ENCODE peak calls at places on chromosomes 3 and 15, in five cellular contexts. A is testis, C is left ventricle myocardium inferior, S is mesenchymal stem cell, J is fibroblast of lung. F is an unnamed sample. For H3K9me3, the result is how much of the 10 kb centered on the place peaks cover.

GRCh38 chr3:94614192-94614591 is 551.3 kb downstream of the NSUN3 start:
- DNase-seq in J (no peak), C (no peak), S (no peak), A (no peak), F (no peak)

GRCh38 chr15:38726187-38726586 is 161.6 kb upstream of the RASGRP1 start:
- DNase-seq in C (no peak), J (no peak), A (no peak), S (no peak), F (no peak)

GRCh38 chr3:129382366-129382765 is 46.1 kb downstream of the EFCAB12 start:
- DNase-seq in J (no peak), A (no peak), C (no peak), S (no peak), F (no peak)

GRCh38 chr3:129603561-129603942 is 2.9 kb downstream of the PLXND1 start:
- DNase-seq in C (no peak), S (no peak), J (no peak), A (no peak), F (no peak)

GRCh38 chr3:127716334-127716733 is 43.6 kb downstream of the ABTB1 start:
- DNase-seq in S (no peak), J (no peak), C (no peak), A (no peak), F (no peak)

GRCh38 chr3:20648921-20649381 is 462.9 kb upstream of the SGO1 start:
- DNase-seq in S (no peak), C (no peak), A (no peak), J (peak), F (no peak)

GRCh38 chr3:108818404-108818803 is 4.2 kb upstream of the TRAT1 start:
- DNase-seq in J (peak), C (no peak), S (peak), A (peak), F (peak)

GRCh38 chr3:188365978-188366698 is 212.2 kb downstream of the LPP start:
- DNase-seq in S (peak), J (peak), C (no peak), A (no peak), F (no peak)

GRCh38 chr3:156390846-156391245 is 164.1 kb downstream of the SSR3 start:
- DNase-seq in S (no peak), C (no peak), J (no peak), A (no peak), F (no peak)

GRCh38 chr3:9704343-9705322 is 1.0 kb downstream of the CPNE9 start:
- DNase-seq in A (peak), S (peak), J (peak), C (peak), F (peak)

GRCh38 chr3:68306571-68306970 is 625.8 kb downstream of the TAFA4 start:
- DNase-seq in J (no peak), S (peak), A (peak), C (no peak), F (peak)

GRCh38 chr3:37519661-37520060 is 342.0 kb upstream of the CTDSPL start:
- DNase-seq in S (no peak), C (peak), J (no peak), A (no peak), F (no peak)

GRCh38 chr15:43370310-43370974 is 401 bp downstream of the ZSCAN29 start:
- DNase-seq in C (peak), A (peak), S (peak), J (peak), F (no peak)

GRCh38 chr3:167166594-167167253 is 213.4 kb downstream of the ZBBX start:
- DNase-seq in A (no peak), S (no peak), C (peak), J (peak), F (no peak)

GRCh38 chr3:30123224-30123623 is 483.2 kb upstream of the TGFBR2 start:
- DNase-seq in J (no peak), A (peak), C (no peak), S (no peak), F (no peak)

GRCh38 chr15:50112488-50113186 is 6.4 kb downstream of the ATP8B4 start:
- DNase-seq in C (no peak), J (no peak), S (no peak), A (no peak), F (no peak)

GRCh38 chr3:138381413-138381901 is 33.1 kb downstream of the MRAS start:
- DNase-seq in A (peak), C (peak), S (peak), J (peak), F (no peak)

GRCh38 chr15:67134577-67135492 is 69.4 kb downstream of the SMAD3 start:
- DNase-seq in A (no peak), S (no peak), C (no peak), J (no peak), F (no peak)

GRCh38 chr15:68542771-68543544 is 35.8 kb upstream of the CORO2B start:
- DNase-seq in S (peak), A (peak), J (peak), C (no peak), F (no peak)

GRCh38 chr15:25838191-25838870 is 24.8 kb downstream of the ATP10A start:
- DNase-seq in C (no peak), S (no peak), A (no peak), J (no peak), F (no peak)

GRCh38 chr3:171248426-171249115 is 211.6 kb downstream of the TNIK start:
- DNase-seq in S (no peak), A (no peak), J (no peak), C (no peak), F (no peak)

GRCh38 chr3:25915673-25916072 is 125.8 kb downstream of the OXSM start:
- DNase-seq in S (no peak), J (no peak), A (no peak), C (no peak), F (no peak)

GRCh38 chr3:13575459-13576061 is 26.6 kb downstream of the FBLN2 start:
- DNase-seq in C (peak), J (no peak), A (peak), S (no peak), F (no peak)

GRCh38 chr3:143486611-143487010 is 361.7 kb downstream of the SLC9A9 start:
- DNase-seq in S (no peak), C (no peak), J (no peak), A (no peak), F (no peak)

GRCh38 chr15:91116379-91117067 is 16.5 kb downstream of the SV2B start:
- DNase-seq in C (no peak), J (peak), S (no peak), A (peak), F (no peak)

GRCh38 chr3:138724433-138724832 is 110.3 kb downstream of the PIK3CB start:
- DNase-seq in C (no peak), A (no peak), J (no peak), S (no peak), F (no peak)

GRCh38 chr3:30518201-30518864 is 88.1 kb upstream of the TGFBR2 start:
- DNase-seq in S (no peak), C (peak), J (peak), A (peak), F (no peak)

GRCh38 chr15:77921664-77922063 is 155.8 kb downstream of the TBC1D2B start:
- DNase-seq in S (no peak), J (no peak), A (no peak), C (no peak), F (no peak)

GRCh38 chr3:135655328-135655727 is 310.2 kb upstream of the PPP2R3A start:
- DNase-seq in J (no peak), S (no peak), C (no peak), A (no peak), F (no peak)

GRCh38 chr3:18738393-18739097 is 313.4 kb upstream of the SATB1 start:
- DNase-seq in S (no peak), C (no peak), A (no peak), J (no peak), F (no peak)

GRCh38 chr3:23999012-23999641 is 54.0 kb downstream of the NR1D2 start:
- DNase-seq in C (peak), J (peak), S (peak), A (peak), F (peak)

GRCh38 chr3:179438836-179439235 is 12.4 kb downstream of the GNB4 start:
- DNase-seq in C (no peak), J (no peak), S (no peak), A (no peak), F (no peak)

GRCh38 chr3:78969483-78969882 is 798.3 kb downstream of the ROBO1 start:
- DNase-seq in J (peak), C (no peak), A (no peak), S (no peak), F (no peak)

GRCh38 chr3:71247221-71247947 is 336.1 kb downstream of the FOXP1 start:
- DNase-seq in J (peak), C (peak), A (peak), S (no peak), F (peak)

GRCh38 chr3:169390310-169390731 is 273.2 kb downstream of the MECOM start:
- DNase-seq in C (no peak), J (peak), A (no peak), S (no peak), F (no peak)

GRCh38 chr3:169390741-169391300 is 272.7 kb downstream of the MECOM start:
- DNase-seq in S (no peak), J (peak), C (no peak), A (no peak), F (no peak)

GRCh38 chr3:169389925-169390253 is 273.6 kb downstream of the MECOM start:
- DNase-seq in J (no peak), S (no peak), C (no peak), A (no peak), F (no peak)

GRCh38 chr3:169391672-169392071 is 271.8 kb downstream of the MECOM start:
- DNase-seq in C (no peak), J (no peak), S (peak), A (no peak), F (no peak)

GRCh38 chr3:169394316-169394715 is 269.2 kb downstream of the MECOM start:
- DNase-seq in J (no peak), C (no peak), A (no peak), S (no peak), F (no peak)
- H3K27ac ChIP-seq in J (no peak), C (no peak), A (no peak), S (no peak), F (no peak)

DNA sequence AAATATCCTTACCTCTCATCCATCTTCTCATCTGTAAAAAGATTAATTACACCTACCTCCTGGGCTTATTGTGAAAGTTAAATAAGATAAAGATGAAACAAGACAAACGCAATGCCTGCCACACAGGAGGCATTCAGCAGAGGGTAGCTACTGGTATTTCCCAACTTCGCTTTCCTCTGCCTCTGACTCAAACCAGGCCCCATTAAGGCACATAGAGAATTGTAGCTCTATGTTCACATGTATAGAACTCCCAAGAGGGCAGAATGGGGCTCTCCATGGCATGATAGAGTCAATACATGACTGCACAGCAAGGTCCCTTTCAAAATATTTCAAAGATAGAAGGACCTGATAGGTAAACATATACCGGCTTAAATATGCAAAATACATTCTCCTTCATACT is 1.4 kb downstream of the LYSMD2 start:
- DNase-seq in C (no peak), A (no peak), S (peak), J (no peak), F (no peak)
- H3K4me3 ChIP-seq in C (peak), A (peak), S (no peak), J (no peak), F (no peak)

GRCh38 chr3:136914739-136915138 is 43.0 kb upstream of the IL20RB start:
- DNase-seq in S (no peak), C (no peak), A (no peak), J (no peak), F (no peak)
- H3K9me3 ChIP-seq in S (under half), C (under half), A (under half), J (under half), F (under half)

DNA sequence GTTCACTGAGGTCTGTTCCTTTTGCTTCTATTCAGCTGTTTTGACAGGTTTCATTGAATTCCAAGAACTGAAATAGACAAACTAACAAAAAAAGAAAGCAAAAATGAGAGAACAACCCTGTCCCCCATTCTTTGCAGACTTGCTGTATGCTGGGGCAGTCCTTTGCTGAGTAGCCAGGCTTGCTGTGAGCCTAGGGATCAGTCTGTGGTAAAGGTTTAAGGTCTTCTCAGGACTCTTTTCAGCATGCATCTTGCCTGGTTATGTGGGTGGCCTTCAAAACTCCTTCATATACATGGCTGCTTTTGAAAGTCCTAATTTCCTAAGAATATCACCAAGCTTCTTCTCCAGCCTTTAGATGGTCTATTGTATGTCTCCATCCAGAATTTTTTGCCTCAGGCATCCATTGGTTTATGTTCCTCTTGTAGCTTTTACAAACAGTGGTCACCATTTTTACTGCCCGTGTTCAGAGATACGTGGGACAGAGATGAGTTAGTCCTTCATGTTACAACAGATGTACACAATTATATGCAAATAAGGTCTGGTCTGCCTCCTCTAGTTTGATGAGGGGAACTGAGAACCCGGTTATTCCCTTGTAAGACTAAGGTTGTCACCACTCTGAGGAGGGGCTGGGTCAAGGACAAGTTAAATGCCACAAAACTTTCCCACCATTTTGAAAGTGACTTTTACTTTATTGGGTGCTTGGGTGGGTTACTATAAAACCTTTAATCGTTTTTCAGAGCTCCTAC is 41.4 kb downstream of the SACM1L start:
- DNase-seq in C (no peak), A (no peak), J (no peak), S (no peak), F (no peak)
- H3K27ac ChIP-seq in C (no peak), A (no peak), J (no peak), S (no peak), F (no peak)

DNA sequence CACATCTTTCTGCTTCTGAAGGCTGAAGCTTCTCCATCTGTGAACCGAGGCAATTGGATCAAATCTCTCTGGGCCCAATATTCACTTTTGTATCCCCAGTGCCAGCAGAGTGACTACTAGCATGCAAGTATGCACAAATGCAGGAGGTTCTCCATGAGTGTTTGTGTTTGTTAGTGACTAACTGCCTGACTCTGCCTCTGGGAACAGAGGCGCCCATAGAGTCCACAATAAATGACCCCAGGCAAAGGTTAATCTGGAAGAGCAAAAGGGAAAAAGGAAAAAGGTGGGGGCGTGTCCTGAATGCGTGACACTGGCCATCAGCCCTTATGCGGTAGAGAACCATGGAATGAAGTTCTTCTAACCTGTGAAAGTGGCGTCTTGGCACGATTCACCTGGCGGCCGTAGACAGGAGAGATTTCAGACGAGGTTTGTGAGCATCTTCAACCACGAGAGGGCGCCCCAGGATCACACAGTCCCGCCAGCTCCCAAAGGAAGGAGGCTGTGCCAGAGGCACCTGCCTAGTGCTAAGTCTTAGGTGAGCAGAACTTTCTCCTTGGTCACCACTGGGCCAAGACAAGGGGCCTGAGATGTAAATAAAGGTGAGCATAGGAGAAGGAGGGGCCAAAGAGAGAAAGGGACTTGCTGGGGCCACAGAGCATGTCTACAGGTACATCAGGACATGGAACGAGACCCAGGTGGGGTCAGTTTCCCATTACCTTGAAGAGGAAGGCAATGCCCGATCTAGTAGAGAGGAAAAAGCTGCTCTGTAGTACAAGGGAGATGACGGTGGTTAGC is 44.2 kb downstream of the RBPMS2 start:
- DNase-seq in S (peak), C (peak), A (peak), J (peak), F (peak)
- H3K4me3 ChIP-seq in S (no peak), C (no peak), A (no peak), J (no peak), F (no peak)

GRCh38 chr3:186052096-186052495 is 56.8 kb downstream of the ETV5 start:
- DNase-seq in A (no peak), C (no peak), J (no peak), S (no peak), F (no peak)

GRCh38 chr3:186054481-186055399 is 54.1 kb downstream of the ETV5 start:
- DNase-seq in J (no peak), S (no peak), C (no peak), A (no peak), F (no peak)

GRCh38 chr3:186058225-186058624 is 50.7 kb downstream of the ETV5 start:
- DNase-seq in J (no peak), S (no peak), C (no peak), A (no peak), F (no peak)

GRCh38 chr3:186057594-186057993 is 51.3 kb downstream of the ETV5 start:
- DNase-seq in J (peak), C (no peak), A (no peak), S (peak), F (peak)

DNA sequence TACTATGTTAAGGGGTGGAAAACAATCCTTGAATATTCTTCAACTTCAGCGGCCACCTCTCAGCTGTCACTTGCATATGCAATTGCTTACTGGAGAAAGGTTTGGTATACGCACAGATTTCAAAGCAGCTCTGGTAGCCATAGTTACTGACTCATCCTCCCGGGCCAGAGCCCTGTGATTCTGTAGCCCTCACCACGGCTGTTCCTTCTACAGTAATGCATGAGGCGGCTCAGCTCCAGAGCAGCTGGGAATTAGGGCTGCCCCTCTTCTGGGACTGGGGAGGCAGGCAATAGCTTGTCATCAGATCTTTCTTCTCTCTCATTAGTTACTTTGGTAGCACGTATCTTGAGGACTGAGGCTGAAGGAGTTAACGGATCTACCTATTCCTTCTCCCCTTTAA is 54.9 kb downstream of the ETV5 start:
- DNase-seq in C (no peak), A (no peak), S (peak), J (peak), F (no peak)
- H3K9me3 ChIP-seq in C (under half), A (under half), S (under half), J (under half), F (under half)

DNA sequence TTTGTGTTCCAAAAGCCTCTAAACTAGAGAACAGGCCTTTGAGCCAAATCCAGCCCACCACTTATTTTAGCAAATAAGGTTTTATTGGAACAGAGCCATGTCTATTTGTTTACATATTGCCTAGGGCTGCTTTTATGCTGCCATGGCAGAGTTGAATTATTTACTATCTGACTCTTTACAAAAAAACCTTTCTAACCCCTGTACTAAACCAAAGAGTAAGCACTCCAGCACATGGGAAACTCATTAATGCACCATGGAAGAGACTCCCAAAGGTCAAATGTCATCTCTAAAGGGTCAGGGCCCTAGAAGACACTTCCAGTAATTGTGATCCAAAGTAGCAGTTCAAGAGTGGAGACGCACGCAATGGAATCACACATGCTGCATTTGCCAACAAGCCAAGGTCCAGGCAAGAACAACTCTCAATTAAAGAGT is 22.3 kb downstream of the OSBPL10 start:
- DNase-seq in A (peak), C (no peak), J (no peak), S (peak), F (no peak)
- H3K27ac ChIP-seq in A (peak), C (peak), J (no peak), S (no peak), F (no peak)

DNA sequence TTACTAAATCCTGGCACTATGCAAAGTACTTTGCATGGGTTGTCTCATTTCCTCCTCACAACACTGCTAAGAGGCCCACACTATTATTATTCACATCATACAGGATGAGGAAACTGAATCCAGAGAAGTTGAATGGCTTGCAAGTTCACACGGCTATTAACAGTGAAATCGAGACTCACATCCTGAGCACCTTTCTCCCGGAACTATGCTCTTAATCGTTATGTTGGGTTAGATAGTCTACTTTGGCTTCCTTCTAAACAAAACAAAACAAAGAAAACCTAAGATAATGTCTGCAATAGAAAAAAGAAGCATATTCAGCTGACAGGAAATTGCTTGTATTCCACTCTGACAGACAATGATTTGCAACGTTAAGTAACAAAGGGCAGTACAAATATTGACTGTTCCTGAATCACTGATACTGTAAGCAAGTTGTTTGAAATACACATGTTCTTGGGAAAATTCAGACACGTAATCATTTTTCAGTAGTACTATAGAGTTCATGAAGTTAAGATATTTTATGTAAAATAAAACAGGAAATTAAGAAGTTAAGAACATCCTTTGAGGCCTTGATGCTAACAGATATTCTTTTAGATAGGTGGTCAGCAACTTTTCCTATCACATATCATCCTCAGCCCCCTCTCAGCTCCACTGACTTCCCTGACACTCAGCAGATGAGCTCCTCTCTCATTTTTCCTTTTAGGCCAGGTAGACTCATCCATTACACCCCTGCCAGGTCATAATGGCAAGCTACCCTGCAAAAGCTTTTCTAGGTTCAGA is 40.7 kb downstream of the C2CD4B start:
- DNase-seq in J (peak), S (peak), C (no peak), A (no peak), F (no peak)
- H3K4me3 ChIP-seq in J (no peak), S (no peak), C (no peak), A (no peak), F (no peak)